ENCODE peak calls at places on chromosomes 5 and 9, in eight cellular contexts. B, O, P, S, H, R, J and T are unnamed samples.
A peak's percentile ranks its signal among the peaks of the same experiment; 100 is the strongest.

GRCh38 chr5:127683006-127683405 is 20.2 kb upstream of the CCDC192 start:
- DNase-seq in S (no peak), B (no peak), J (peak; percentile 60), P (peak; percentile 66), R (no peak), H (no peak), O (no peak), T (no peak)

GRCh38 chr5:175235251-175235963 is 208.6 kb downstream of the DRD1 start:
- DNase-seq in O (peak; percentile 12), P (no peak), R (no peak), H (no peak), S (no peak), J (no peak), B (no peak), T (no peak)

GRCh38 chr9:93287189-93287552 is 103.2 kb downstream of the WNK2 start:
- DNase-seq in B (no peak), R (no peak), P (no peak), J (no peak), H (no peak), S (no peak), O (no peak), T (no peak)

GRCh38 chr5:12248831-12249230 is 344.6 kb upstream of the CTNND2 start:
- DNase-seq in B (no peak), P (no peak), J (no peak), R (no peak), H (no peak), S (no peak), O (no peak), T (no peak)

GRCh38 chr5:138466900-138467710 is 1.8 kb downstream of the EGR1 start:
- DNase-seq in B (no peak), R (peak; percentile 43), J (peak; percentile 55), H (no peak), O (peak; percentile 38), S (no peak), P (peak; percentile 33), T (no peak)

GRCh38 chr5:141681695-141682641 is at the start of gene ARAP3:
- DNase-seq in P (peak; percentile 91), S (peak; percentile 88), R (peak; percentile 43), H (peak; percentile 71), B (peak; percentile 90), O (peak; percentile 89), J (peak; percentile 90), T (peak; percentile 60)

GRCh38 chr5:44331471-44332079 is 57.6 kb downstream of the FGF10 start:
- DNase-seq in B (no peak), J (no peak), O (no peak), S (no peak), R (no peak), H (no peak), P (peak; percentile 0), T (no peak)

GRCh38 chr9:89684912-89685636 is 80.3 kb downstream of the GADD45G start:
- DNase-seq in R (no peak), B (peak; percentile 74), P (no peak), H (no peak), O (no peak), J (no peak), S (no peak), T (no peak)

GRCh38 chr5:135367554-135367953 is 31.5 kb downstream of the MACROH2A1 start:
- DNase-seq in H (no peak), P (no peak), S (no peak), O (no peak), R (no peak), J (no peak), B (no peak), T (no peak)

GRCh38 chr9:114172981-114173833 is 17.9 kb downstream of the COL27A1 start:
- DNase-seq in R (no peak), J (peak; percentile 57), B (no peak), H (no peak), O (peak; percentile 61), P (no peak), S (no peak), T (no peak)

GRCh38 chr5:138469540-138470321 is 4.5 kb downstream of the EGR1 start:
- DNase-seq in B (no peak), O (peak; percentile 91), S (no peak), P (peak; percentile 90), R (peak; percentile 78), H (no peak), J (peak; percentile 93), T (peak; percentile 80)

GRCh38 chr9:2116073-2116472 is 100.9 kb downstream of the SMARCA2 start:
- DNase-seq in S (no peak), R (no peak), B (no peak), P (peak; percentile 31), O (no peak), H (no peak), J (peak; percentile 16), T (no peak)

GRCh38 chr5:160656961-160657570 is 194.9 kb downstream of the ATP10B start:
- DNase-seq in J (no peak), B (no peak), H (no peak), P (no peak), S (no peak), R (no peak), O (no peak), T (no peak)

GRCh38 chr5:81393783-81394718 is at the start of gene ACOT12:
- DNase-seq in B (no peak), S (no peak), R (no peak), H (peak; percentile 55), J (peak; percentile 24), P (peak; percentile 11), O (peak; percentile 20), T (no peak)

GRCh38 chr5:116428966-116429365 is 145.7 kb downstream of the SEMA6A start:
- DNase-seq in J (no peak), S (no peak), O (no peak), R (no peak), H (no peak), P (no peak), B (no peak), T (no peak)

GRCh38 chr5:1525624-1525985 is 1.8 kb upstream of the LPCAT1 start:
- DNase-seq in B (no peak), O (no peak), H (no peak), R (no peak), S (no peak), J (no peak), P (no peak), T (no peak)

GRCh38 chr9:101332362-101332761 is 52.4 kb downstream of the BAAT start:
- DNase-seq in J (no peak), R (no peak), B (no peak), S (no peak), H (no peak), O (no peak), P (no peak), T (no peak)

GRCh38 chr5:55407059-55407684 is 99.4 kb downstream of the MTREX start:
- DNase-seq in R (peak; percentile 34), S (no peak), O (peak; percentile 64), P (peak; percentile 76), J (peak; percentile 71), B (no peak), H (peak; percentile 57), T (peak; percentile 14)

GRCh38 chr5:172648008-172648359 is 6.9 kb downstream of the NEURL1B start:
- DNase-seq in P (no peak), J (no peak), B (no peak), O (no peak), R (no peak), S (peak; percentile 57), H (no peak), T (no peak)

GRCh38 chr9:96129698-96130097 is 172.3 kb downstream of the HSD17B3 start:
- DNase-seq in R (no peak), O (no peak), J (no peak), H (no peak), B (no peak), S (no peak), P (no peak), T (no peak)

GRCh38 chr5:169641253-169641652 is 4.2 kb downstream of the DOCK2 start:
- DNase-seq in P (no peak), O (peak; percentile 36), S (no peak), R (no peak), H (peak; percentile 68), B (no peak), J (peak; percentile 54), T (no peak)

GRCh38 chr5:142386151-142387021 is 61.6 kb upstream of the SPRY4 start:
- DNase-seq in P (no peak), H (no peak), J (no peak), S (peak; percentile 69), R (no peak), O (no peak), B (no peak), T (no peak)

GRCh38 chr9:18976368-18977238 is 56.4 kb downstream of the SAXO1 start:
- DNase-seq in S (no peak), O (peak; percentile 92), P (peak; percentile 32), R (peak; percentile 74), J (peak; percentile 52), B (no peak), H (no peak), T (peak; percentile 69)
- H3K4me3 ChIP-seq in S (no peak overlapping the region), O (no peak overlapping the region), P (no peak overlapping the region), R (peak overlapping the region; percentile 23), J (peak overlapping the region; percentile 0), B (peak overlapping the region; percentile 33), H (no peak overlapping the region), T (no peak overlapping the region)

GRCh38 chr5:177371120-177371537 is 13.1 kb upstream of the SLC34A1 start:
- DNase-seq in J (no peak), O (no peak), B (no peak), R (no peak), H (no peak), S (no peak), P (no peak), T (no peak)
- H3K4me3 ChIP-seq in J (peak overlapping the region; percentile 66), O (peak overlapping the region; percentile 40), B (peak overlapping the region; percentile 61), R (peak overlapping the region; percentile 65), H (peak overlapping the region; percentile 31), S (peak overlapping the region; percentile 45), P (peak overlapping the region; percentile 61), T (peak overlapping the region; percentile 55)

DNA sequence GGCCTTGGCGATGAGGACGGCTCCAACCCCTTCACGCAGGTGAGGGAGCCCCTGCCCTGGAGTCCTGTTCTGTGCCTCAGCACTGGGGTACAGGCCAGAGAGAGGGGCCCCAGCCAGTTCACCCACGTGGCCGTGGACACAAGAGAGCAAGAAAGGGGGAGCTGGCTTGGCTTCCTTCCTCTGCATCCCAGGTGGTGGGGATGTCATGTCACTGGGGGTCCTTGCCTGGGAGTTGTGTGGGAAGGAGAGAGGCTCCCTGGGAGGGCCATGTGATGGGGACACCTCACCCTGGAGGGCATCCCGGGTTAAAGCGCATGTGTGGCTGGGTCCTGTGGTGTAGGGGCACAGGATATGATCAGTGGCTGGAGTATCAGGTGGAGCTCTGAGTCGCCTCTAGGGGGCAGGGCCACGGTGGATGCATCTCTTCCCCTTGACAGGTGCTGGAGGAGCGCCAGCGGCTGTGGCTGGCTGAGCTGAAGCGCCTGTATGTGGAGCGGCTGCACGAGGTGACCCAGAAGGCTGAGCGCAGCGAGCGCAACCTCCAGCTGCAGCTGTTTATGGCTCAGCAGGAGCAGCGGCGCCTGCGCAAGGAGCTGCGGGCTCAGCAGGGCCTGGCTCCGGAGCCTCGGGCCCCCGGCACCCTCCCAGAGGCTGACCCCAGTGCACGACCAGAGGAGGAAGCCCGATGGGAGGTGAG is 7.5 kb downstream of the N4BP3 start:
- DNase-seq in S (peak; percentile 83), J (peak; percentile 74), B (peak; percentile 82), P (peak; percentile 72), R (peak; percentile 55), O (peak; percentile 76), H (peak; percentile 79), T (peak; percentile 51)
- H3K4me3 ChIP-seq in S (no peak overlapping the region), J (no peak overlapping the region), B (peak overlapping the region; percentile 54), P (no peak overlapping the region), R (peak overlapping the region; percentile 43), O (no peak overlapping the region), H (no peak overlapping the region), T (peak overlapping the region; percentile 37)

DNA sequence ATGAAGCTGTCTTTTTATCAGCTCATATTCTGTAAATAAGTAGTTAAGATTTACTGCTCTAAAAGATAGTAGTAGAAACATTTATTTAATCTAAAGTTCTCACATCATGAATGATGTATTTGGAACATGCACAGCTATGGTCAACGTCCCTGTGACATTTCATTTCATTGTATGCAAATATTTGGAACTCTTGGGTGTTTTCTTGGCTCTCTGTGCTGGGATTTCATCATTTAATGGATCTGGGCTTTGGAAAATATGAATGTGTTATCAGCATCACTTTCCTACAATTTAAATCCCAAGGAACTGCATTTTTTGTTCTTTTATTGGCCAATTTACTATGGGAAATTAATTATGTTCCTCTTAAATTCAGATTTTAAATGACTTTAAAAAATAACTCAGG is 462.9 kb downstream of the SEMA5A start:
- DNase-seq in J (peak; percentile 57), B (no peak), R (no peak), H (no peak), P (no peak), O (peak; percentile 18), S (no peak), T (no peak)
- H3K4me3 ChIP-seq in J (no peak overlapping the region), B (no peak overlapping the region), R (no peak overlapping the region), H (no peak overlapping the region), P (no peak overlapping the region), O (no peak overlapping the region), S (no peak overlapping the region), T (no peak overlapping the region)